ENCODE peak calls at places on chromosomes 1 and 21, in four cellular contexts. One of them, this sample, is unnamed.

GRCh38 chr1:98355656-98356384 is 305.7 kb upstream of the SNX7 start:
- DNase-seq in colonic mucosa: no peak
- DNase-seq in adipocyte: no peak
- DNase-seq in uterus: no peak
- DNase-seq in this sample: no peak

GRCh38 chr21:35428489-35428888 is 379.4 kb upstream of the RUNX1 start:
- DNase-seq in adipocyte: no peak
- DNase-seq in uterus: no peak
- DNase-seq in colonic mucosa: no peak
- DNase-seq in this sample: no peak

GRCh38 chr1:212608956-212609700 is 567 bp downstream of the ATF3 start:
- DNase-seq in colonic mucosa: peak; percentile 58
- DNase-seq in uterus: peak; percentile 60
- DNase-seq in adipocyte: peak; percentile 72
- DNase-seq in this sample: peak; percentile 63

GRCh38 chr1:110582378-110582777 is 23.8 kb downstream of the KCNA2 start:
- DNase-seq in colonic mucosa: no peak
- DNase-seq in adipocyte: no peak
- DNase-seq in uterus: no peak
- DNase-seq in this sample: no peak

GRCh38 chr1:94280541-94280940 is 43.2 kb upstream of the ARHGAP29 start:
- DNase-seq in colonic mucosa: no peak
- DNase-seq in uterus: no peak
- DNase-seq in adipocyte: no peak
- DNase-seq in this sample: no peak

GRCh38 chr1:12475947-12476346 is 142.1 kb downstream of the DHRS3 start:
- DNase-seq in colonic mucosa: no peak
- DNase-seq in adipocyte: no peak
- DNase-seq in uterus: no peak
- DNase-seq in this sample: no peak

GRCh38 chr1:167227934-167228378 is 7.3 kb downstream of the POU2F1 start:
- DNase-seq in colonic mucosa: no peak
- DNase-seq in adipocyte: no peak
- DNase-seq in uterus: no peak
- DNase-seq in this sample: no peak

GRCh38 chr1:46535063-46535462 is 16.4 kb downstream of the KNCN start:
- DNase-seq in uterus: no peak
- DNase-seq in colonic mucosa: peak; percentile 51
- DNase-seq in adipocyte: no peak
- DNase-seq in this sample: peak; percentile 56

GRCh38 chr1:152167835-152168534 is 9.0 kb upstream of the RPTN start:
- DNase-seq in colonic mucosa: no peak
- DNase-seq in uterus: no peak
- DNase-seq in adipocyte: no peak
- DNase-seq in this sample: no peak

GRCh38 chr1:234565132-234565531 is 44.8 kb downstream of the IRF2BP2 start:
- DNase-seq in adipocyte: no peak
- DNase-seq in colonic mucosa: no peak
- DNase-seq in uterus: no peak
- DNase-seq in this sample: no peak

GRCh38 chr1:172745014-172745413 is 86.1 kb downstream of the FASLG start:
- DNase-seq in colonic mucosa: peak; percentile 53
- DNase-seq in uterus: no peak
- DNase-seq in adipocyte: peak; percentile 87
- DNase-seq in this sample: no peak

GRCh38 chr1:152878042-152878441 is at the start of gene SMCP:
- DNase-seq in uterus: no peak
- DNase-seq in colonic mucosa: no peak
- DNase-seq in adipocyte: no peak
- DNase-seq in this sample: no peak

GRCh38 chr1:33147997-33148314 is 33.9 kb downstream of the TRIM62 start:
- DNase-seq in uterus: no peak
- DNase-seq in adipocyte: peak; percentile 48
- DNase-seq in colonic mucosa: no peak
- DNase-seq in this sample: no peak

GRCh38 chr1:202122639-202123335 is at the start of gene GPR37L1:
- DNase-seq in adipocyte: peak; percentile 51
- DNase-seq in colonic mucosa: no peak
- DNase-seq in uterus: no peak
- DNase-seq in this sample: no peak

GRCh38 chr1:173870252-173871075 is 2.3 kb downstream of the ZBTB37 start:
- DNase-seq in adipocyte: no peak
- DNase-seq in colonic mucosa: peak; percentile 40
- DNase-seq in uterus: no peak
- DNase-seq in this sample: peak; percentile 60

GRCh38 chr1:224683981-224684380 is 67.9 kb downstream of the CNIH3 start:
- DNase-seq in adipocyte: no peak
- DNase-seq in uterus: no peak
- DNase-seq in colonic mucosa: no peak
- DNase-seq in this sample: no peak

GRCh38 chr1:16167331-16168143 is 11.7 kb upstream of the EPHA2 start:
- DNase-seq in colonic mucosa: peak; percentile 75
- DNase-seq in uterus: no peak
- DNase-seq in adipocyte: peak; percentile 49
- DNase-seq in this sample: peak; percentile 70

GRCh38 chr1:94951056-94951455 is 24.1 kb upstream of the CNN3 start:
- DNase-seq in colonic mucosa: no peak
- DNase-seq in adipocyte: peak; percentile 58
- DNase-seq in uterus: no peak
- DNase-seq in this sample: no peak

GRCh38 chr1:32199717-32200072 is 700 bp upstream of the CCDC28B start:
- DNase-seq in uterus: peak; percentile 45
- DNase-seq in colonic mucosa: no peak
- DNase-seq in adipocyte: no peak
- DNase-seq in this sample: peak; percentile 62

GRCh38 chr1:226628624-226629155 is 80.1 kb downstream of the STUM start:
- DNase-seq in colonic mucosa: no peak
- DNase-seq in uterus: no peak
- DNase-seq in adipocyte: no peak
- DNase-seq in this sample: no peak

GRCh38 chr1:211483896-211484612 is 7.9 kb downstream of the RD3 start:
- DNase-seq in adipocyte: no peak
- DNase-seq in colonic mucosa: no peak
- DNase-seq in uterus: no peak
- DNase-seq in this sample: no peak

GRCh38 chr1:213122514-213122929 is 71.5 kb downstream of the RPS6KC1 start:
- DNase-seq in adipocyte: peak; percentile 85
- DNase-seq in colonic mucosa: no peak
- DNase-seq in uterus: no peak
- DNase-seq in this sample: no peak

GRCh38 chr1:8152731-8153702 is 126.9 kb upstream of the ERRFI1 start:
- DNase-seq in colonic mucosa: no peak
- DNase-seq in uterus: no peak
- DNase-seq in adipocyte: no peak
- DNase-seq in this sample: no peak

GRCh38 chr1:231734417-231734816 is 107.8 kb downstream of the DISC1 start:
- DNase-seq in colonic mucosa: peak; percentile 19
- DNase-seq in uterus: no peak
- DNase-seq in adipocyte: no peak
- DNase-seq in this sample: no peak

GRCh38 chr1:44464361-44464760 is 59.3 kb downstream of the RNF220 start:
- DNase-seq in colonic mucosa: no peak
- DNase-seq in uterus: no peak
- DNase-seq in adipocyte: no peak
- DNase-seq in this sample: no peak

GRCh38 chr21:43884012-43884860 is 19.2 kb downstream of the AGPAT3 start:
- DNase-seq in adipocyte: no peak
- DNase-seq in uterus: no peak
- DNase-seq in colonic mucosa: peak; percentile 88
- DNase-seq in this sample: peak; percentile 80

GRCh38 chr1:43549921-43550597 is 19.4 kb downstream of the PTPRF start:
- DNase-seq in colonic mucosa: peak; percentile 92
- DNase-seq in uterus: peak; percentile 76
- DNase-seq in adipocyte: no peak
- DNase-seq in this sample: peak; percentile 92

DNA sequence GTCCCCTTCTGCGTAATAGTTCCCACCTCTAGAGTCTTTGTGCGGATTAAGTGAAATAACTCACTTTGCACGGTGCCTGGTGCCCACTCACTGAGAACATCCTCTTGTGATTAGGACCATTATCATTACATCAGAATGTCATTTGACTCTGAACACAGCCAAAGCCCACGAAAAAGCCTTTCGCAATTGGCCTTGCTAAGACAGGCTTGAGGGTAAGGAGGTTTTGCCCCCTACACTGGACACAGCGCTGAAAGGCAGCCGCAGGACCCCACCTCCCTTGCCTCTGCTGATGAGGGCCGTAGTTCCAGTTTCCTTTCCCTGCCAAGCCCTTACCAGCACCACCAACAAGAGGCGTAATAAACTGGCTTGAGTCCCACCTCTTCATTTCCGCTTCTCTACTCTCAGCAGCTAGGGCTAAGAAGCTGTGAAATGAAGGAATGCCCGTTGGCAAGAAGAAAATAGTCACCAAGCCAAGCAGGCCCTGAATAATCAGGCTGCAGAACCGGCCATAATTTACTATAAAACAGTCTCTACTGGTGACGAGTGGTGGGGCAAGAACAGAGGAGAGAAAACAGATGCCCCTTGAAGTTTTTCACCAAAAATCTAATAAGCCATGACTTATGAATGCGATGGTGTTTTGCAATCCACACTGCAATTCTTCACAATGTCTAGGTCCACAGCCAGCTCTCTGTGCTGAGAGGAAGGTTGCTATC is 53.1 kb downstream of the SH3GLB1 start:
- DNase-seq in uterus: peak; percentile 71
- DNase-seq in adipocyte: peak; percentile 59
- DNase-seq in colonic mucosa: no peak
- DNase-seq in this sample: peak; percentile 44
- H3K4me3 ChIP-seq in uterus: peak overlapping the region; percentile 9
- H3K4me3 ChIP-seq in adipocyte: peak overlapping the region; percentile 18
- H3K4me3 ChIP-seq in colonic mucosa: no peak overlapping the region
- H3K4me3 ChIP-seq in this sample: no peak overlapping the region

GRCh38 chr1:204336642-204337041 is 23.1 kb downstream of the PLEKHA6 start:
- DNase-seq in colonic mucosa: no peak
- DNase-seq in uterus: no peak
- DNase-seq in adipocyte: no peak
- DNase-seq in this sample: no peak
- H3K4me1 ChIP-seq in colonic mucosa: peaks cover 24% of the 10 kb centered on the region
- H3K4me1 ChIP-seq in uterus: peaks cover 9% of the 10 kb centered on the region
- H3K4me1 ChIP-seq in adipocyte: peaks cover 24% of the 10 kb centered on the region
- H3K4me1 ChIP-seq in this sample: peaks cover 67% of the 10 kb centered on the region

DNA sequence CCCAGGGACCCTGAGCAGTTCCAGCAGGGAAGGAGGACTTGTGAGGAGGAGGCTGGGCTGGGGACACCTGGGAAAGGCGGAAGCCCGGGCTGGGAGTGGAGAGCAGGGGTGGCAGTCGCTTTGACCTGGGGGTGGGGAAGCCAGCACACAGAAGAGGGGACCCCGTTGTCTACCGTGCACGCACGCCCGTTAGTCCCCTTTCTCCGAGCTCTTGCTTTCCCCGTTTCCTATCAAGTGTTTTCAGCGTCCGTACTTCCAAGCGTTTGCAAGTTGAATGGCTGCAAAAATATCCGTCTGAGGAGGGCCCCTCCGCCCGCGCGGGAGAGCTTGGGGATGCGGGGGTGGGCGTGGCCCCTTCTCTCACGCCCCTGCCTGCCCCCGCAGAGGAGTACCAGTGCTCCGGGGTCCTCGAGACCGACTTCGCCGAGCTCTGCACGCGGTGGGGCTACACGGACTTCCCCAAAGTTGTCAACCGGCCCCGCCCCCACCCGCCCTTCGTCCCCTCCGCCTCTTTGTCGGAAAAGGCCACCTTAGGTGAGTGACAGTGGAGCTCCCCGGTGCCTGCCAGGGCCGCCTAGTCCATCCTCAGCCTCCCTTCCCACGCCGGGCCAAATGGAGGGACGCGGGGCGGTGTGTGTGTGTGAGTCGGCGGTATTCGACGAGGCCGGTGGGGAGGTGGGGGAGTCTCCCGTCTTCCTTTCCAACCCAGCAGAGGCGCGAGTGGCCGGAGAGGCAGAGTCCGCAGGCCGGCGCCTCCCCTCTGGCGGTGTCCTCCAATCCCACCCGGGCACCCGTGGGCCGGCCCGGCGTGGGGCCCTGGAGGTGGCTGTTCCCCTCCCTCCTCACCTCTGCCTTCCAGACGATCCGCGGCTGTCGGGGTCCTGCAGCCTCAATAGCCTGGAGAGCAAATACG is 3.4 kb downstream of the LRRC71 start:
- DNase-seq in colonic mucosa: no peak
- DNase-seq in uterus: no peak
- DNase-seq in adipocyte: no peak
- DNase-seq in this sample: no peak
- H3K4me3 ChIP-seq in colonic mucosa: no peak overlapping the region
- H3K4me3 ChIP-seq in uterus: no peak overlapping the region
- H3K4me3 ChIP-seq in adipocyte: no peak overlapping the region
- H3K4me3 ChIP-seq in this sample: no peak overlapping the region

GRCh38 chr1:156752843-156753486 is 1.5 kb upstream of the HDGF start:
- DNase-seq in colonic mucosa: no peak
- DNase-seq in uterus: no peak
- DNase-seq in adipocyte: peak; percentile 89
- DNase-seq in this sample: no peak
- H3K4me1 ChIP-seq in colonic mucosa: peaks cover 12% of the 10 kb centered on the region
- H3K4me1 ChIP-seq in uterus: no peaks in the 10 kb centered on the region
- H3K4me1 ChIP-seq in adipocyte: peaks cover 37% of the 10 kb centered on the region
- H3K4me1 ChIP-seq in this sample: peaks cover 31% of the 10 kb centered on the region

DNA sequence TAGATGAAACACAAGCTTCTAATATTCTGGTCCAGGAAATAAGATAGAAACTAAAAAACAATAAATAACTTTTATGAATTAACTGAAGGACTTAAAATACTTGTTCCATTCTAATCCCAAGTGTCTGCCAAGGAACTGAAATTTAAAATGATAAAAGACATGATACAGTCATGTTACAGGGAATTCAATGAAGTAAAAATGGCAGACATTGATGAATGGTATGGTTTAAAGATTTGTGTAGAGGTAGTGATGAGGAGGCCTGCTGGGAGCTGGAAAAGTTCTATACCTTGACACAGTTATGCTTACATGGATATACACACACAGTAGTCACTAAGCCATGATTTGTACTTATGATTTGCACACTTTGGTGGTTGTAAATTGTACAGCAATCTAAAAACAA is 2.1 kb upstream of the UBR4 start:
- DNase-seq in colonic mucosa: no peak
- DNase-seq in uterus: no peak
- DNase-seq in adipocyte: no peak
- DNase-seq in this sample: no peak
- H3K4me3 ChIP-seq in colonic mucosa: no peak overlapping the region
- H3K4me3 ChIP-seq in uterus: no peak overlapping the region
- H3K4me3 ChIP-seq in adipocyte: no peak overlapping the region
- H3K4me3 ChIP-seq in this sample: no peak overlapping the region

DNA sequence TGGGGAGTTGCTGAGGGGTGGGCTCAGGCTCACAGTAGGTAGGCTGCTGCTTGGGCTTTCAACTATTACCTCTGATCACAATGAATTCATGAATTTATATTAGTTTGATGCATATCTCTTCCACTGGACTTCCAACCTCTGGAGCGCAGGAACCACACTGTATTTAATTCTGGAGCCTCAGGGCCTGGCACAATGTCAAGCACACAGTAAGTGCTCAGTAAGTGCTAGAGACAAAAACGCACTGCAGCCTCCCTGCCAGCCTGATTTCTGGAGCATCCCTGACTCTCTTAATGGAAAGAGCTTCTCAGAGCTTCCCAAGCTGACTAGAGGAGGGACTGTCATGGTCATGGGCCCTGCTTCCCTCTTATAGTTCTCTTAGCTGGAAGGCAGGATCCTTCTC is 33.8 kb downstream of the NUAK2 start:
- DNase-seq in uterus: no peak
- DNase-seq in adipocyte: no peak
- DNase-seq in colonic mucosa: no peak
- DNase-seq in this sample: no peak
- H3K4me1 ChIP-seq in uterus: no peaks in the 10 kb centered on the region
- H3K4me1 ChIP-seq in adipocyte: peaks cover 24% of the 10 kb centered on the region
- H3K4me1 ChIP-seq in colonic mucosa: peaks cover 17% of the 10 kb centered on the region
- H3K4me1 ChIP-seq in this sample: peaks cover 17% of the 10 kb centered on the region